ENCODE peak calls at places on chromosomes 3 and 15, in six cellular contexts. L, D, F, X, V and J are unnamed samples.

GRCh38 chr15:29046946-29047345 is 161.2 kb downstream of the APBA2 start:
- DNase-seq in X (no peak), L (no peak), D (no peak), F (no peak), V (no peak), J (no peak)

GRCh38 chr3:187261541-187261969 is 30.0 kb downstream of the MASP1 start:
- DNase-seq in L (no peak), X (no peak), D (no peak), V (no peak), F (peak; percentile 74), J (peak; percentile 96)

GRCh38 chr15:64017082-64017588 is 29.1 kb downstream of the DAPK2 start:
- DNase-seq in L (no peak), F (peak; percentile 91), V (no peak), X (no peak), D (peak; percentile 59), J (peak; percentile 80)

GRCh38 chr3:99319961-99320360 is 318.4 kb upstream of the COL8A1 start:
- DNase-seq in X (no peak), V (no peak), L (no peak), D (no peak), F (peak; percentile 57), J (peak; percentile 89)

GRCh38 chr3:56320907-56321306 is 147.4 kb downstream of the ERC2 start:
- DNase-seq in D (no peak), X (peak; percentile 25), F (no peak), V (no peak), L (no peak), J (no peak)

GRCh38 chr15:73518180-73518862 is 75.4 kb downstream of the REC114 start:
- DNase-seq in L (no peak), X (peak; percentile 7), F (no peak), V (no peak), D (no peak), J (no peak)

GRCh38 chr3:143237036-143237688 is 117.6 kb downstream of the CHST2 start:
- DNase-seq in F (no peak), L (no peak), V (no peak), D (no peak), X (peak; percentile 88), J (peak; percentile 8)

GRCh38 chr15:95990833-95991232 is 339.7 kb upstream of the NR2F2 start:
- DNase-seq in D (no peak), L (peak; percentile 26), F (no peak), X (no peak), V (no peak), J (peak; percentile 11)

GRCh38 chr15:36605626-36606263 is 26.3 kb downstream of the CDIN1 start:
- DNase-seq in V (no peak), D (no peak), X (no peak), L (no peak), F (no peak), J (no peak)

GRCh38 chr3:187973977-187974856 is 179.7 kb upstream of the LPP start:
- DNase-seq in D (no peak), F (no peak), V (no peak), X (no peak), L (no peak), J (no peak)

GRCh38 chr3:140584549-140584948 is 93.3 kb upstream of the TRIM42 start:
- DNase-seq in V (no peak), D (no peak), F (no peak), L (no peak), X (no peak), J (no peak)

GRCh38 chr3:140588558-140588957 is 89.3 kb upstream of the TRIM42 start:
- DNase-seq in F (no peak), V (no peak), D (no peak), L (no peak), X (peak; percentile 39), J (peak; percentile 15)

GRCh38 chr3:140580746-140581145 is 97.1 kb upstream of the TRIM42 start:
- DNase-seq in L (no peak), F (peak; percentile 15), X (no peak), D (no peak), V (no peak), J (peak; percentile 41)

GRCh38 chr3:140586311-140586710 is 91.6 kb upstream of the TRIM42 start:
- DNase-seq in F (no peak), X (no peak), V (no peak), L (no peak), D (no peak), J (peak; percentile 32)

DNA sequence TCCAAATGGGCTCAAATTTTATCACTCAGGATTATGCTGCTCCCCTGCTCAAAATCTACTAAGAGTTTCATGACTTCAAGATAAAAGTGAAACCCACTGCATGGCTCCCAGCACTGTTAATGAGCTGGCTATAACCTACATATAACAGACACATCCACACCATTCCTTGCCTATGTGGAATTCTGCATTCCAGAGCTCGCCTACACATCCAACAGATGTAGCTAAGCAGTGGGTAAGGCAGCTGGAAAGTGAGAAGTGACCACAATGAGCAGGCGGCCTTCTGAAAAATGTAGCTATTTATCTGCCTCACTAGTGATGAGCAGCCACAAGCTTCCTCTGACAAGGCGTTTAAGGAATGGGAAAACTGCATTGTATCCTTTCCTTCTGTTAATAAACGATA is 92.0 kb upstream of the TRIM42 start:
- DNase-seq in X (no peak), V (no peak), L (no peak), F (no peak), D (no peak), J (peak; percentile 80)
- TF ChIP-seq EZH2phosphoT487 in X (no peak), V (no peak), L (no peak), F (no peak), D (no peak), J (peak; percentile 100)

GRCh38 chr3:38474928-38475605 is 21.1 kb upstream of the EXOG start:
- DNase-seq in F (no peak), L (no peak), V (no peak), X (no peak), D (no peak), J (no peak)
- H3K9ac ChIP-seq in F (no peak overlapping the region), L (no peak overlapping the region), V (no peak overlapping the region), X (no peak overlapping the region), D (no peak overlapping the region), J (no peak overlapping the region)

GRCh38 chr15:34501131-34501530 is 63.5 kb upstream of the GOLGA8A start:
- DNase-seq in L (no peak), D (no peak), V (no peak), F (no peak), X (no peak), J (no peak)
- TF ChIP-seq EZH2phosphoT487 in L (no peak), D (no peak), V (no peak), F (no peak), X (no peak), J (no peak)

GRCh38 chr3:48555949-48556795 is 431 bp downstream of the PFKFB4 start:
- DNase-seq in D (no peak), V (peak; percentile 24), F (no peak), X (no peak), L (no peak), J (no peak)
- H3K9ac ChIP-seq in D (peak overlapping the region; percentile 70), V (peak overlapping the region; percentile 69), F (peak overlapping the region; percentile 60), X (peak overlapping the region; percentile 69), L (peak overlapping the region; percentile 49), J (peak overlapping the region; percentile 72)

GRCh38 chr3:51535146-51536019 is 3.1 kb upstream of the RAD54L2 start:
- DNase-seq in L (no peak), X (no peak), D (no peak), V (no peak), F (no peak), J (no peak)

GRCh38 chr3:51544011-51544775 is 5.7 kb downstream of the RAD54L2 start:
- DNase-seq in X (peak; percentile 33), F (no peak), V (no peak), D (no peak), L (no peak), J (peak; percentile 23)

GRCh38 chr3:51538115-51538458 is 432 bp upstream of the RAD54L2 start:
- DNase-seq in D (no peak), F (peak; percentile 4), V (no peak), L (peak; percentile 9), X (no peak), J (peak; percentile 38)

GRCh38 chr3:51538459-51539290 is at the start of gene RAD54L2:
- DNase-seq in F (peak; percentile 89), X (peak; percentile 94), L (peak; percentile 82), V (peak; percentile 93), D (peak; percentile 56), J (peak; percentile 93)

GRCh38 chr3:51539291-51539891 is 872 bp downstream of the RAD54L2 start:
- DNase-seq in V (peak; percentile 51), X (peak; percentile 66), F (peak; percentile 50), L (peak; percentile 27), D (no peak), J (peak; percentile 90)
- TF ChIP-seq EZH2phosphoT487 in V (no peak), X (no peak), F (no peak), L (no peak), D (no peak), J (no peak)

DNA sequence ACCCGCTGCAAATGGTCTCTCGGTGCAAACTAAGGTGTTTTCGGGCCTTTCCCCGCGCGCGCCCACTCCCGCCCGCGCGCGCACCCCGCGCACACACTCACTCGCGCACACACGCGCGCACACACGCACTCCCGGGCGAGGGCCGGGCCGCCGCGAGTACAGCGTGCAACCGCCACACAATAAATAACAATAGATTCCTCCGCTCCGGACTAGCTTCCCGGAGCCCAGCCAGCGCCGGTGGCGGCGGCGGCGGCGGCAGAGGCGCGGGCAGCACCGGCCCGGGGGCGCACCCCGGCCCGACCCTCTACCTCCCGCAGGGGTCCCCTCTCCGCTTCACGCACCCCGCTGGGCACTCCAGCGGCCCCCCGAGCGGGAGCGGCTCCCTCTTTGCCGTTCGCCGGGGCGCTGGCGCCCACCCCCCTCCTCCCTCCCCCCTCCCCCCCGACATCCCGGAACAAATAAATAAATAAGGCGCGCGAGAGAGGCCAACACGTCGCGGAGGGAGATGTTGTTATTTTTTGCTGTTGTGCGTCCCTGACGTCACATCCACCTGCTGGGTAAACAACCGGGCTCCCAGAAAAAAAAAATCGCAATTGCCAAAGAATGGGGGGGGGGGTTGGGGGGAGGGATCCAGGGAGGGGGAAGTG is at the start of gene FOXP1:
- DNase-seq in D (peak; percentile 51), F (peak; percentile 74), X (peak; percentile 87), V (peak; percentile 79), L (peak; percentile 52), J (peak; percentile 91)
- H3K9ac ChIP-seq in D (peak within 1 kb of the TSS; percentile 58), F (peak within 1 kb of the TSS; percentile 83), X (peak within 1 kb of the TSS; percentile 54), V (peak within 1 kb of the TSS; percentile 96), L (peak within 1 kb of the TSS; percentile 79), J (peak within 1 kb of the TSS; percentile 90)